ENCODE peak calls at places on chromosome 7, in four cellular contexts. F is CD8-positive, alpha-beta T cell; U is iPS DF 6.9; G is GM06990. M is an unnamed sample.

GRCh38 chr7:38893061-38893460 is 15.9 kb downstream of the VPS41 start:
- DNase-seq in G (no peak), U (no peak), F (no peak), M (no peak)

GRCh38 chr7:137981175-137981574 is 20.7 kb downstream of the CREB3L2 start:
- DNase-seq in U (no peak), G (no peak), F (no peak), M (no peak)

GRCh38 chr7:137073571-137074325 is 205.3 kb downstream of the CHRM2 start:
- DNase-seq in U (no peak), F (no peak), G (no peak), M (no peak)

GRCh38 chr7:97064972-97065587 is 40.4 kb upstream of the DLX5 start:
- DNase-seq in F (no peak), G (no peak), U (peak; percentile 60), M (no peak)

GRCh38 chr7:155466142-155466813 is 8.3 kb downstream of the EN2 start:
- DNase-seq in G (no peak), U (no peak), F (no peak), M (no peak)

GRCh38 chr7:130566898-130567280 is 75.0 kb downstream of the MEST start:
- DNase-seq in G (no peak), U (no peak), F (no peak), M (no peak)

GRCh38 chr7:70390251-70390650 is 741.7 kb upstream of the GALNT17 start:
- DNase-seq in F (no peak), U (no peak), G (no peak), M (no peak)

GRCh38 chr7:30469303-30469702 is 9.3 kb downstream of the NOD1 start:
- DNase-seq in G (no peak), U (peak; percentile 73), F (peak; percentile 19), M (peak; percentile 84)

GRCh38 chr7:29146888-29147609 is 712 bp upstream of the CPVL start:
- DNase-seq in F (no peak), U (no peak), G (no peak), M (no peak)

GRCh38 chr7:36284470-36284869 is 105.2 kb upstream of the ANLN start:
- DNase-seq in U (no peak), G (no peak), F (no peak), M (no peak)

GRCh38 chr7:42454006-42454405 is 217.0 kb upstream of the GLI3 start:
- DNase-seq in G (no peak), U (no peak), F (no peak), M (no peak)

GRCh38 chr7:135389971-135390370 is 119.9 kb downstream of the CNOT4 start:
- DNase-seq in G (no peak), U (no peak), F (no peak), M (no peak)

GRCh38 chr7:88009651-88010050 is 75.6 kb downstream of the ADAM22 start:
- DNase-seq in F (no peak), U (no peak), G (no peak), M (no peak)

GRCh38 chr7:104123786-104124185 is 84.0 kb downstream of the ORC5 start:
- DNase-seq in U (no peak), F (no peak), G (no peak), M (no peak)

GRCh38 chr7:105611856-105612775 is 30.8 kb upstream of the EFCAB10 start:
- DNase-seq in G (no peak), U (no peak), F (no peak), M (no peak)

GRCh38 chr7:116836080-116836479 is 26.3 kb upstream of the CAPZA2 start:
- DNase-seq in F (no peak), G (no peak), U (no peak), M (no peak)

GRCh38 chr7:158623241-158623640 is 35.6 kb upstream of the PTPRN2 start:
- DNase-seq in U (no peak), F (no peak), G (no peak), M (no peak)

GRCh38 chr7:159118623-159119022 is 26.0 kb downstream of the VIPR2 start:
- DNase-seq in F (no peak), U (no peak), G (no peak), M (no peak)

GRCh38 chr7:19916011-19916410 is 142.6 kb upstream of the TMEM196 start:
- DNase-seq in G (no peak), F (no peak), U (no peak), M (no peak)

GRCh38 chr7:107149863-107150262 is 18.9 kb upstream of the HBP1 start:
- DNase-seq in G (no peak), F (no peak), U (no peak), M (no peak)

GRCh38 chr7:7156663-7157062 is 25.7 kb upstream of the C1GALT1 start:
- DNase-seq in F (no peak), U (no peak), G (no peak), M (no peak)

GRCh38 chr7:135808206-135808605 is 59.6 kb upstream of the FAM180A start:
- DNase-seq in G (no peak), F (no peak), U (no peak), M (peak; percentile 52)

DNA sequence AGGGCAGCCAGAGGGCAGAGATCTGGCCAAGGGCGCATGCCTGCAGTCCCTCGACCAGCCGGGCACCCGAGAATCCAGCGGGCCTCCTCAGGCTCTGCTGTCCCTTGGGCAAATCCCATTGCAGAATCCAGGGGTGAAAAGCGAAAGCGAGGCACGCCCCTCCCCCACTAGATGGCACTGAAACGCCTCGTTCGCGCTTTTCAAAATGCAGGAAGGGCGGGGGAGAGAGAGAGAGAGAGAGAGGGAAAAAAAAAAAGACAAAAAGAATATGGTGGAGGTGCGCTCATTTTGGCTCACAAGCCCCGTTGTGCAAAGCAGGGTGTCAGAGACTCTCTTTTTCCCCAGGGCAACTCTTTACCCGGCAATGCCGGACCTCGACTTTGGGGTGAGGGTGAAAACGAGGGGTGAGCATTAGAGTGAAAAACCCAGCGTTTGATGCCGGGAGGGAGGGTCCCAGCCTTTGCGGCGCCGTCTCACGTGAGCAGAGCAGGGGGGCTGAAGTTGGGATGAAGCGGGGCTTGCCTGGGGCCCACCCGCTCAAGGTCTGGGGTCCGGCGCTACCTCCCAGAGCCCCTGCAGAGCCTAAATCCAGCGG is 2.5 kb upstream of the TMEM178B start:
- DNase-seq in U (peak; percentile 74), G (no peak), F (no peak), M (peak; percentile 77)
- H3K27me3 ChIP-seq in U (peaks cover 7% of the 10 kb centered on the region), G (peaks cover 4% of the 10 kb centered on the region), F (peaks cover 14% of the 10 kb centered on the region), M (peaks cover under 1% of the 10 kb centered on the region)

GRCh38 chr7:110863258-110863657 is 227.7 kb upstream of the LRRN3 start:
- DNase-seq in F (no peak), U (no peak), G (no peak), M (no peak)

GRCh38 chr7:110871856-110872255 is 219.1 kb upstream of the LRRN3 start:
- DNase-seq in G (no peak), F (no peak), U (no peak), M (no peak)

GRCh38 chr7:110870926-110871325 is 220.0 kb upstream of the LRRN3 start:
- DNase-seq in G (no peak), F (no peak), U (no peak), M (no peak)

DNA sequence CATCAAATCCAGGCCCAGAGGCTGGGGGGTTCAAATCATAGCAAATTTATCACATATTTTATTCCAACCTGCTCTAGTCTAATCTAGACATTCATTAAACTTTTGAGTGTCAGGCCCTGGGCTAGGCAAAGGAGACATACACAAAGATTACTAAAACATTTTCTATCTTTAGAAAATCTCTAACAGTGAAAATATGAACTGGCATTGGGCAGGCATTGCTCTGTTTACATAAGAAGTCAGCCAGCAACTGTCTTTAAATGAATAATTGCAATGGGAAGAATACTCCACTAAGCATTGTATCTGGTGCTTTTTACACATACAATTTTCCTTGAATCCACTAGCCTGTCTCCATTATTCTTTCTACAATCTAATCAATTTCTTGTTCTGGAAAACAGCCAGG is 222.5 kb upstream of the LRRN3 start:
- DNase-seq in F (no peak), G (no peak), U (no peak), M (no peak)
- H3K27me3 ChIP-seq in F (no peaks in the 10 kb centered on the region), G (no peaks in the 10 kb centered on the region), U (no peaks in the 10 kb centered on the region), M (no peaks in the 10 kb centered on the region)

GRCh38 chr7:27154369-27154768 is 2.0 kb upstream of the HOXA3 start:
- DNase-seq in U (no peak), G (no peak), F (peak; percentile 46), M (no peak)
- H3K27me3 ChIP-seq in U (peaks cover 97% of the 10 kb centered on the region), G (peaks cover 2% of the 10 kb centered on the region), F (peaks cover 73% of the 10 kb centered on the region), M (no peaks in the 10 kb centered on the region)

GRCh38 chr7:148706368-148706767 is 7.7 kb downstream of the CUL1 start:
- DNase-seq in G (no peak), U (no peak), F (no peak), M (no peak)
- H3K27me3 ChIP-seq in G (no peaks in the 10 kb centered on the region), U (no peaks in the 10 kb centered on the region), F (no peaks in the 10 kb centered on the region), M (no peaks in the 10 kb centered on the region)

GRCh38 chr7:1257863-1258262 is 25.2 kb downstream of the UNCX start:
- DNase-seq in U (no peak), F (no peak), G (no peak), M (peak; percentile 6)

GRCh38 chr7:1255817-1256340 is 23.2 kb downstream of the UNCX start:
- DNase-seq in F (no peak), G (no peak), U (no peak), M (peak; percentile 8)

GRCh38 chr7:1256621-1257020 is 23.9 kb downstream of the UNCX start:
- DNase-seq in F (no peak), U (no peak), G (no peak), M (peak; percentile 32)

GRCh38 chr7:1255083-1255816 is 22.6 kb downstream of the UNCX start:
- DNase-seq in U (no peak), F (no peak), G (no peak), M (peak; percentile 27)

GRCh38 chr7:1257221-1257620 is 24.5 kb downstream of the UNCX start:
- DNase-seq in U (no peak), G (no peak), F (no peak), M (no peak)
- H3K27me3 ChIP-seq in U (no peaks in the 10 kb centered on the region), G (no peaks in the 10 kb centered on the region), F (peaks cover 7% of the 10 kb centered on the region), M (no peaks in the 10 kb centered on the region)

GRCh38 chr7:27225005-27225934 is 17.3 kb upstream of the EVX1 start:
- DNase-seq in F (no peak), U (no peak), G (no peak), M (no peak)
- H3K27me3 ChIP-seq in F (peaks cover 12% of the 10 kb centered on the region), U (peaks cover 59% of the 10 kb centered on the region), G (peaks cover 3% of the 10 kb centered on the region), M (peaks cover 10% of the 10 kb centered on the region)

DNA sequence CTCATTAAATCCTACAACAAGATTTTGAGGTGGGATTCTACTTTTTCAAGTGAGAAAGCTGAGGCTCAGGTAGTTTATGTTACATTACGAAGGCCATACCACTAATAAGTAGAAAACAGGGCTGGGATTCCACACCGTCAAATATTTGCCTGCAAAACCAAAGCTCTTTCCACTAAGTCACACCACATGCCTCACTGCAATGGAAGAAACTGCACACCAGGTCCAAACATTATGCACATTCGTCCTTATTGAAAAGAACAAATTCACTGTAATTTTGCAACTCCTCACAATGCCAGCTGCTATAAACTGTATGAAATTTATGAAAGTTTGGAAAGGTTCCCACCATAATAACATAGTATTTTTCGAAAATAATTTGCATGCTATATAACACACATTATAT is 66.5 kb downstream of the DGKB start:
- DNase-seq in G (no peak), F (no peak), U (no peak), M (no peak)
- H3K27me3 ChIP-seq in G (no peaks in the 10 kb centered on the region), F (no peaks in the 10 kb centered on the region), U (no peaks in the 10 kb centered on the region), M (no peaks in the 10 kb centered on the region)

GRCh38 chr7:101626758-101627157 is 2.3 kb downstream of the MYL10 start:
- DNase-seq in F (no peak), U (no peak), G (no peak), M (no peak)
- H3K27me3 ChIP-seq in F (no peaks in the 10 kb centered on the region), U (no peaks in the 10 kb centered on the region), G (peaks cover 1% of the 10 kb centered on the region), M (no peaks in the 10 kb centered on the region)

GRCh38 chr7:128873234-128873633 is 10.6 kb downstream of the ATP6V1F start:
- DNase-seq in U (no peak), F (no peak), G (no peak), M (peak; percentile 41)
- H3K27me3 ChIP-seq in U (peaks cover 15% of the 10 kb centered on the region), F (no peaks in the 10 kb centered on the region), G (no peaks in the 10 kb centered on the region), M (no peaks in the 10 kb centered on the region)